ENCODE peak calls at places on chromosome 12, in six cellular contexts. One of them, this sample, is unnamed.

GRCh38 chr12:90679674-90680073 is 275.3 kb downstream of the CCER1 start:
- DNase-seq in T-helper 2 cell: no peak
- DNase-seq in CD8-positive, alpha-beta memory T cell: no peak
- DNase-seq in LHCN-M2: no peak
- DNase-seq in activated B cell treated with CpG ODN at 0.5 μM for 24 hours: no peak
- DNase-seq in ureter: no peak
- DNase-seq in this sample: no peak

GRCh38 chr12:89225808-89226368 is 126.4 kb downstream of the DUSP6 start:
- DNase-seq in ureter: peak
- DNase-seq in T-helper 2 cell: no peak
- DNase-seq in CD8-positive, alpha-beta memory T cell: no peak
- DNase-seq in LHCN-M2: peak
- DNase-seq in activated B cell treated with CpG ODN at 0.5 μM for 24 hours: no peak
- DNase-seq in this sample: no peak

GRCh38 chr12:53781218-53781801 is 29.5 kb upstream of the CISTR start:
- DNase-seq in activated B cell treated with CpG ODN at 0.5 μM for 24 hours: no peak
- DNase-seq in T-helper 2 cell: no peak
- DNase-seq in ureter: no peak
- DNase-seq in CD8-positive, alpha-beta memory T cell: no peak
- DNase-seq in LHCN-M2: peak
- DNase-seq in this sample: no peak

GRCh38 chr12:65740873-65741600 is 83.2 kb upstream of the HMGA2 start:
- DNase-seq in LHCN-M2: peak
- DNase-seq in CD8-positive, alpha-beta memory T cell: peak
- DNase-seq in T-helper 2 cell: no peak
- DNase-seq in ureter: peak
- DNase-seq in activated B cell treated with CpG ODN at 0.5 μM for 24 hours: peak
- DNase-seq in this sample: peak

GRCh38 chr12:53046655-53047220 is 3.1 kb upstream of the TNS2 start:
- DNase-seq in activated B cell treated with CpG ODN at 0.5 μM for 24 hours: peak
- DNase-seq in LHCN-M2: peak
- DNase-seq in ureter: peak
- DNase-seq in T-helper 2 cell: no peak
- DNase-seq in CD8-positive, alpha-beta memory T cell: no peak
- DNase-seq in this sample: peak

GRCh38 chr12:42468341-42468821 is 121.2 kb downstream of the PRICKLE1 start:
- DNase-seq in CD8-positive, alpha-beta memory T cell: no peak
- DNase-seq in ureter: no peak
- DNase-seq in activated B cell treated with CpG ODN at 0.5 μM for 24 hours: no peak
- DNase-seq in T-helper 2 cell: no peak
- DNase-seq in LHCN-M2: no peak
- DNase-seq in this sample: no peak

GRCh38 chr12:64946132-64946829 is 121.8 kb downstream of the TBC1D30 start:
- DNase-seq in CD8-positive, alpha-beta memory T cell: no peak
- DNase-seq in activated B cell treated with CpG ODN at 0.5 μM for 24 hours: no peak
- DNase-seq in T-helper 2 cell: no peak
- DNase-seq in LHCN-M2: peak
- DNase-seq in ureter: no peak
- DNase-seq in this sample: no peak

GRCh38 chr12:89280833-89281533 is 71.3 kb downstream of the DUSP6 start:
- DNase-seq in ureter: no peak
- DNase-seq in activated B cell treated with CpG ODN at 0.5 μM for 24 hours: no peak
- DNase-seq in LHCN-M2: peak
- DNase-seq in CD8-positive, alpha-beta memory T cell: no peak
- DNase-seq in T-helper 2 cell: no peak
- DNase-seq in this sample: no peak

GRCh38 chr12:128969480-128970055 is 116.3 kb downstream of the GLT1D1 start:
- DNase-seq in LHCN-M2: no peak
- DNase-seq in T-helper 2 cell: no peak
- DNase-seq in CD8-positive, alpha-beta memory T cell: no peak
- DNase-seq in ureter: no peak
- DNase-seq in activated B cell treated with CpG ODN at 0.5 μM for 24 hours: no peak
- DNase-seq in this sample: no peak

GRCh38 chr12:83168756-83169155 is 482.1 kb downstream of the TMTC2 start:
- DNase-seq in activated B cell treated with CpG ODN at 0.5 μM for 24 hours: no peak
- DNase-seq in LHCN-M2: no peak
- DNase-seq in T-helper 2 cell: no peak
- DNase-seq in CD8-positive, alpha-beta memory T cell: no peak
- DNase-seq in ureter: no peak
- DNase-seq in this sample: no peak

GRCh38 chr12:121894633-121895032 is 6.0 kb downstream of the PSMD9 start:
- DNase-seq in activated B cell treated with CpG ODN at 0.5 μM for 24 hours: no peak
- DNase-seq in CD8-positive, alpha-beta memory T cell: no peak
- DNase-seq in T-helper 2 cell: no peak
- DNase-seq in LHCN-M2: peak
- DNase-seq in ureter: no peak
- DNase-seq in this sample: no peak

GRCh38 chr12:132398386-132398991 is 69.1 kb upstream of the GALNT9 start:
- DNase-seq in LHCN-M2: no peak
- DNase-seq in T-helper 2 cell: no peak
- DNase-seq in ureter: no peak
- DNase-seq in activated B cell treated with CpG ODN at 0.5 μM for 24 hours: no peak
- DNase-seq in CD8-positive, alpha-beta memory T cell: no peak
- DNase-seq in this sample: no peak

GRCh38 chr12:75702477-75703093 is 191.2 kb upstream of the KRR1 start:
- DNase-seq in LHCN-M2: no peak
- DNase-seq in T-helper 2 cell: no peak
- DNase-seq in CD8-positive, alpha-beta memory T cell: peak
- DNase-seq in activated B cell treated with CpG ODN at 0.5 μM for 24 hours: no peak
- DNase-seq in ureter: no peak
- DNase-seq in this sample: no peak

GRCh38 chr12:75446857-75447256 is 33.7 kb upstream of the GLIPR1 start:
- DNase-seq in activated B cell treated with CpG ODN at 0.5 μM for 24 hours: no peak
- DNase-seq in CD8-positive, alpha-beta memory T cell: no peak
- DNase-seq in ureter: no peak
- DNase-seq in LHCN-M2: peak
- DNase-seq in T-helper 2 cell: no peak
- DNase-seq in this sample: no peak

GRCh38 chr12:95548539-95549391 is 2.5 kb downstream of the USP44 start:
- DNase-seq in T-helper 2 cell: peak
- DNase-seq in ureter: peak
- DNase-seq in CD8-positive, alpha-beta memory T cell: peak
- DNase-seq in activated B cell treated with CpG ODN at 0.5 μM for 24 hours: peak
- DNase-seq in LHCN-M2: no peak
- DNase-seq in this sample: peak

GRCh38 chr12:2792670-2793500 is 1.9 kb upstream of the FKBP4 start:
- DNase-seq in activated B cell treated with CpG ODN at 0.5 μM for 24 hours: no peak
- DNase-seq in CD8-positive, alpha-beta memory T cell: no peak
- DNase-seq in ureter: no peak
- DNase-seq in T-helper 2 cell: no peak
- DNase-seq in LHCN-M2: no peak
- DNase-seq in this sample: no peak

GRCh38 chr12:30752255-30752654 is 2.5 kb downstream of the CAPRIN2 start:
- DNase-seq in CD8-positive, alpha-beta memory T cell: no peak
- DNase-seq in activated B cell treated with CpG ODN at 0.5 μM for 24 hours: no peak
- DNase-seq in LHCN-M2: no peak
- DNase-seq in T-helper 2 cell: no peak
- DNase-seq in ureter: no peak
- DNase-seq in this sample: no peak

This sample was measured in effector CD8-positive, alpha-beta T cell.